ENCODE peak calls at places on chromosomes 13 and 19, in ten cellular contexts. U, K, E, I, Z, O, S, X, P and N are unnamed samples. For H3K27me3, the result is how much of the 10 kb centered on the place peaks cover.

GRCh38 chr19:5621311-5621944 is 1.1 kb downstream of the SAFB2 start:
- DNase-seq in P (no peak), E (no peak), X (no peak), Z (peak), O (peak), K (peak), S (no peak), I (peak), U (no peak), N (no peak)

GRCh38 chr13:50679321-50679720 is 164.2 kb downstream of the DLEU7 start:
- DNase-seq in I (no peak), S (no peak), Z (no peak), E (no peak), O (no peak), K (no peak), U (no peak), X (no peak), P (no peak), N (peak)

GRCh38 chr19:45331411-45331810 is 8.7 kb upstream of the CKM start:
- DNase-seq in X (no peak), U (no peak), E (no peak), Z (no peak), K (no peak), P (no peak), I (no peak), S (no peak), O (no peak), N (no peak)

GRCh38 chr13:46386996-46387851 is at the start of gene RUBCNL:
- DNase-seq in K (peak), E (no peak), U (no peak), I (peak), Z (no peak), X (peak), S (peak), P (no peak), O (no peak), N (no peak)

GRCh38 chr13:20658451-20658850 is 45.0 kb upstream of the IL17D start:
- DNase-seq in Z (no peak), U (no peak), X (no peak), I (no peak), S (no peak), P (no peak), E (no peak), O (no peak), K (no peak), N (no peak)

GRCh38 chr19:21134934-21135366 is 6.9 kb upstream of the ZNF431 start:
- DNase-seq in X (no peak), U (no peak), I (no peak), O (no peak), K (no peak), S (no peak), Z (no peak), P (no peak), E (no peak), N (no peak)

GRCh38 chr19:55580628-55581144 is at the start of gene ZNF579:
- DNase-seq in S (peak), O (peak), E (no peak), P (peak), X (peak), Z (peak), U (peak), K (peak), I (peak), N (no peak)

GRCh38 chr19:13241321-13242104 is 91.3 kb downstream of the IER2 start:
- DNase-seq in I (no peak), O (no peak), X (no peak), P (no peak), U (no peak), E (no peak), S (peak), K (no peak), Z (no peak), N (no peak)

GRCh38 chr13:31835932-31836331 is 96.6 kb downstream of the RXFP2 start:
- DNase-seq in I (no peak), O (no peak), P (no peak), E (no peak), X (no peak), S (no peak), U (no peak), Z (no peak), K (no peak), N (no peak)

GRCh38 chr13:33377825-33378224 is 92.3 kb upstream of the STARD13 start:
- DNase-seq in Z (no peak), O (no peak), E (no peak), X (no peak), P (no peak), I (no peak), S (no peak), K (no peak), U (no peak), N (no peak)

GRCh38 chr13:90445179-90445578 is 902.3 kb upstream of the MIR17HG start:
- DNase-seq in I (no peak), X (peak), U (peak), S (peak), O (no peak), P (no peak), K (no peak), E (no peak), Z (no peak), N (peak)

GRCh38 chr13:46369506-46370268 is 17.4 kb downstream of the RUBCNL start:
- DNase-seq in P (no peak), S (no peak), O (no peak), K (no peak), I (no peak), E (no peak), X (no peak), Z (peak), U (peak), N (peak)

GRCh38 chr13:71912524-71912923 is 45.5 kb upstream of the DACH1 start:
- DNase-seq in Z (no peak), U (no peak), P (no peak), O (no peak), E (no peak), K (no peak), S (no peak), X (no peak), I (no peak), N (no peak)

GRCh38 chr13:73657821-73658540 is 476.2 kb downstream of the KLF12 start:
- DNase-seq in X (no peak), K (peak), Z (peak), U (peak), E (no peak), P (peak), S (no peak), I (peak), O (no peak), N (no peak)

GRCh38 chr13:112588490-112589297 is 741 bp upstream of the TUBGCP3 start:
- DNase-seq in P (no peak), U (no peak), X (no peak), K (no peak), E (no peak), I (peak), S (no peak), Z (no peak), O (no peak), N (no peak)

GRCh38 chr13:27924529-27925141 is 4.8 kb downstream of the PDX1 start:
- DNase-seq in I (no peak), X (no peak), S (peak), U (no peak), E (no peak), O (no peak), Z (no peak), K (no peak), P (no peak), N (no peak)

GRCh38 chr13:84553252-84553651 is 671.0 kb upstream of the SLITRK1 start:
- DNase-seq in K (no peak), E (no peak), I (peak), Z (no peak), O (no peak), X (no peak), U (no peak), S (no peak), P (no peak), N (no peak)

GRCh38 chr19:989381-990081 is 5.4 kb downstream of the WDR18 start:
- DNase-seq in O (no peak), Z (no peak), K (no peak), X (no peak), U (no peak), S (no peak), I (no peak), E (no peak), P (no peak), N (no peak)

GRCh38 chr19:48394331-48395169 is 1.1 kb downstream of the GRIN2D start:
- DNase-seq in O (no peak), Z (no peak), K (no peak), X (no peak), S (peak), E (no peak), I (no peak), U (no peak), P (no peak), N (no peak)

DNA sequence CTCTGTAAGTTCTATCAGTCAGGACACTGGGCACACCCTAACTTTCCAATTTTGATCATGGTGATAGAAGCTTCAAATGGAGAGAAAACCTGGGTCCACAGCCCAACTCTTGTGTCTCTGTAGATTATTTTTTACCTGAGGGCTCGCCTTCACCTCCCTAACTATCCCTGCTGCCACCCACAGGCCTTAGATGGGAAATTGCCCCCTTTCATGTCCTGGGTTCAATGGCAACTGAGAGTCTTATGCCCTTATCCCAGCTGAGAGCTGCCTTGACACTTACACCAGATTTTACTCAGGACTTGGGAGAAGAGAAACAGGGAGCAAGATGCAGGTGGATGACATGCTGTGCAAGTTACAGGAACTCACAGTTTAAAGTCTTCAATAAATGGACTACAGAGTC is 81.7 kb downstream of the RAP2A start:
- DNase-seq in Z (no peak), O (no peak), K (no peak), P (no peak), X (no peak), S (peak), U (no peak), I (no peak), E (no peak), N (no peak)
- TF ChIP-seq CTCF in Z (no peak), O (no peak), K (no peak), P (no peak), X (no peak), S (peak), U (no peak), I (no peak), E (no peak), N (no peak)

GRCh38 chr19:10005632-10006334 is 4.5 kb downstream of the COL5A3 start:
- DNase-seq in O (no peak), K (no peak), X (no peak), I (no peak), Z (no peak), P (no peak), U (no peak), E (no peak), S (no peak), N (no peak)

GRCh38 chr19:10003271-10003670 is 7.0 kb downstream of the COL5A3 start:
- DNase-seq in U (no peak), S (no peak), E (no peak), K (no peak), Z (no peak), X (no peak), I (no peak), P (no peak), O (no peak), N (no peak)

GRCh38 chr19:10000171-10000826 is 10.0 kb downstream of the COL5A3 start:
- DNase-seq in S (peak), X (peak), Z (peak), O (peak), K (peak), I (peak), U (peak), E (no peak), P (peak), N (no peak)

GRCh38 chr19:10004617-10005016 is 5.7 kb downstream of the COL5A3 start:
- DNase-seq in X (no peak), S (no peak), O (no peak), Z (no peak), E (no peak), K (no peak), U (no peak), P (no peak), I (no peak), N (no peak)

DNA sequence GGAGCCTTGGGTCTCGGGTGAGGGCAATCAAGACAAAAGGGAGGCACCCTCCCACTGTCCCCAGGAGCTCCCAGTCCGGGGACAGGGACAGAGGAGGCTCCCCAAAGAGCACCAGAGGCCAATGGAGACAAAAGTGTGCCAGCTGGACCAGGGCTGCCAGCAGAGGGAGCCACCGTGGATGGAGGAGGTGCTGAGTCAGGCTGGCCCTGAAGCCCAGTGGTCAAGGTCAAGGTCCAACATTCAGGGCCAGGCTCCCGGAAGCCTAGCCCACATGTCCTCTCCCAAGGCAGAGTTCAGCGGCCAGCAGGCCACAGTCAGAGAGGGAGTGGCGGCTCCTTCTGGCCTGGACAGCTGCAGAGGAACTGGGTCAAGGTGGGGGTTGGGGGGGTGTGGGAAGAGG is 8.4 kb downstream of the COL5A3 start:
- DNase-seq in S (peak), U (no peak), X (no peak), Z (no peak), K (no peak), I (peak), O (peak), P (no peak), E (no peak), N (no peak)
- H3K4me3 ChIP-seq in S (no peak), U (no peak), X (no peak), Z (no peak), K (no peak), I (no peak), O (no peak), P (no peak), E (no peak), N (no peak)

GRCh38 chr13:99995104-99995502 is 13.5 kb downstream of the ZIC2 start:
- DNase-seq in U (no peak), K (no peak), O (no peak), I (no peak), X (no peak), Z (no peak), S (no peak), E (no peak), P (no peak), N (no peak)
- H3K27me3 ChIP-seq in U (half or more), K (under half), O (half or more), I (half or more), X (half or more), Z (under half), S (half or more), E (half or more), P (half or more), N (half or more)

DNA sequence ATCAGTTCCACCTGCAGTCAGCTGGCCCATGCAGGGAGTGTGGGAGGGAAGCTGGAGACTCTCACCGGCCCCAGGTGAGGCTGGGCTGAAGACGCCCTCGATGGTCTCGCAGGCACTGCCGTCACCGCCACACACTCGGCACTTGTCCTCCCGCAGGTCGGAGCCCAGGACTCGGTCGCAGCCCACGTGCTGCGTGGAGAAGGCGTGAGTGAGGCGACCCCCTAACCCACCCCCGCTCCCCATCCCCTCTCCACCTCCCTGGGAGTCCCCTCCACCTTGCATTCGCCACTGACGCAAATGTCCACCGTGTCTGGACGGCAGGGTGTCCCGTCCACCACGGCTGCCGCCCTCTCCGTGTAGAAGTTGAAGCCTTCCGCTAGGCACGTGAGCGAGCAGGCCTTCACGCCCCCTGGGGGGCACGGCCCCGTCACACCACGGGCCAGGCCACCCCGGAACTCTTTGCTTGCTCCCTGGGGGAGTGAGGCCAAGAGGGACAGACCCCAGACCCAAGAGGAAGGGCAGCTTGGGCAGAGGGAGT is 12.0 kb upstream of the MYO1F start:
- DNase-seq in S (no peak), Z (no peak), O (no peak), U (no peak), E (no peak), I (no peak), X (no peak), K (no peak), P (no peak), N (no peak)
- TF ChIP-seq CTCF in S (no peak), Z (no peak), O (no peak), U (no peak), E (no peak), I (no peak), X (no peak), K (no peak), P (no peak), N (no peak)